ENCODE peak calls at places on chromosomes 13 and 19, in four cellular contexts. J, F, D and K are unnamed samples.

GRCh38 chr13:93963266-93964131 is 516.0 kb downstream of the DCT start:
- DNase-seq in J (no peak), F (peak), D (no peak), K (no peak)

GRCh38 chr19:35141627-35142401 is 1.2 kb upstream of the FXYD7 start:
- DNase-seq in J (no peak), F (no peak), D (no peak), K (no peak)

GRCh38 chr13:65940720-65941119 is 1289.4 kb downstream of the PCDH9 start:
- DNase-seq in J (no peak), F (no peak), D (no peak), K (peak)

GRCh38 chr19:36488118-36488815 is 1.1 kb downstream of the ZNF566 start:
- DNase-seq in J (no peak), F (no peak), D (no peak), K (no peak)

GRCh38 chr19:52946322-52947310 is 16.1 kb downstream of the ZNF816 start:
- DNase-seq in J (no peak), F (no peak), D (no peak), K (peak)

GRCh38 chr19:7159105-7159933 is 89.8 kb downstream of the ZNF557 start:
- DNase-seq in J (peak), F (peak), D (peak), K (peak)

GRCh38 chr13:97535619-97536018 is 101.7 kb downstream of the RAP2A start:
- DNase-seq in J (no peak), F (peak), D (no peak), K (no peak)

GRCh38 chr19:24052811-24053210 is 34.2 kb upstream of the ZNF254 start:
- DNase-seq in J (no peak), F (peak), D (no peak), K (no peak)

GRCh38 chr13:35700661-35701060 is 224.2 kb upstream of the MAB21L1 start:
- DNase-seq in J (no peak), F (no peak), D (no peak), K (no peak)

GRCh38 chr19:52592301-52592700 is 22.2 kb downstream of the ZNF701 start:
- DNase-seq in J (no peak), F (no peak), D (no peak), K (no peak)

GRCh38 chr19:7224205-7224833 is 69.9 kb downstream of the INSR start:
- DNase-seq in J (peak), F (peak), D (no peak), K (no peak)

GRCh38 chr19:29376855-29377354 is 148.9 kb upstream of the VSTM2B start:
- DNase-seq in J (no peak), F (no peak), D (no peak), K (no peak)

GRCh38 chr19:58401825-58402433 is 6.5 kb downstream of the RNF225 start:
- DNase-seq in J (no peak), F (no peak), D (no peak), K (no peak)

GRCh38 chr13:99984463-99985242 is 3.1 kb downstream of the ZIC2 start:
- DNase-seq in J (no peak), F (no peak), D (no peak), K (no peak)
- H3K4me3 ChIP-seq in J (no peak), F (no peak), D (no peak), K (no peak)

GRCh38 chr19:15286688-15287355 is 45.5 kb downstream of the BRD4 start:
- DNase-seq in J (no peak), F (no peak), D (no peak), K (no peak)
- H3K4me3 ChIP-seq in J (no peak), F (no peak), D (no peak), K (no peak)

GRCh38 chr19:4795400-4795799 is 3.9 kb downstream of the FEM1A start:
- DNase-seq in J (peak), F (no peak), D (no peak), K (no peak)
- H3K4me3 ChIP-seq in J (no peak), F (no peak), D (no peak), K (peak)

GRCh38 chr19:1076951-1077350 is 10.0 kb downstream of the ARHGAP45 start:
- DNase-seq in J (peak), F (no peak), D (no peak), K (peak)
- H3K4me3 ChIP-seq in J (no peak), F (no peak), D (no peak), K (peak)

GRCh38 chr13:45575146-45575829 is 40.3 kb downstream of the ERICH6B start:
- DNase-seq in J (no peak), F (no peak), D (no peak), K (no peak)

GRCh38 chr13:45575830-45576180 is 39.7 kb downstream of the ERICH6B start:
- DNase-seq in J (no peak), F (no peak), D (no peak), K (no peak)
- H3K4me3 ChIP-seq in J (no peak), F (no peak), D (no peak), K (no peak)

DNA sequence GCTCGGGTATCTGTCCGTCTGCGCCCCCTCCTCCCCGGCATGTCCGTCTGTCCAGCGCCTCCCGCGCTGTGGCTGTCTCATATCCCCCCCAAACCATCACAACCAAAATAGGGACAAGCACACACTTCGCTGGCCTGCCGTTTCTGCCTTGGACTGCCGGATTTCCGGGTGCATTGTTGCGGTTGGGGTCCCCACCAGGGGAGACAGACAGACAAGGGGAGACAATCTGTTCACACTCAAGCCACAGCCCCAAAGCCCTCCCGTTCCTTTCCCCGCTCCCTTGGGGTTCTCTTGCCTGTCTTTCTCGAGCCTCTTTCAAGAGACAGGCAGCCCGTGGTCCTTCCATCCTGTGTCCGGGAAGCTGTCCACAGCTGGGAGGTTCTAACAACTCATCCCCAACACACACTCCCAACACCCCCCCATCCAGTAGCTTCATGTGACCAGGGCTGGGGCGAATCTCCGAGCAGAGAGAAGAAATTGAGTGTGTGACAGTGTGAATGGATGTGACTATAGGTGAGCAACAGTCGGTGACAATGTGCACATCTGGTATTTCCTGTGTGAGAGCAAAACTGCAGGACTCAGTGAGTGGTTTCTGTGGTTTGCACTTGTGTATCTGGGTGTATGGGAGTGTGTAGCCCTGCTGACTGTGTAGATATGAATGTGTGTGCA is 16.5 kb upstream of the FOSB start:
- DNase-seq in J (no peak), F (peak), D (no peak), K (no peak)
- H3K4me3 ChIP-seq in J (no peak), F (peak), D (peak), K (peak)

GRCh38 chr19:19224852-19225494 is 13.2 kb downstream of the NCAN start:
- DNase-seq in J (peak), F (peak), D (no peak), K (peak)
- H3K4me3 ChIP-seq in J (no peak), F (no peak), D (peak), K (peak)